ENCODE peak calls at places on chromosome 16, in ten cellular contexts. One of them, this sample, is unnamed. For H3K36me3, the result is how much of the 10 kb centered on the place peaks cover.

GRCh38 chr16:76389126-76389525 is 111.9 kb downstream of the CNTNAP4 start:
- DNase-seq in PC-9: no peak
- DNase-seq in A673: no peak
- DNase-seq in neural progenitor cell: no peak
- DNase-seq in transverse colon: no peak
- DNase-seq in brain microvascular endothelial cell: no peak
- DNase-seq in heart left ventricle: no peak
- DNase-seq in osteoblast: no peak
- DNase-seq in thoracic aorta: no peak
- DNase-seq in tibial artery: no peak
- DNase-seq in this sample: no peak

GRCh38 chr16:2150418-2151187 is 2.2 kb downstream of the RAB26 start:
- DNase-seq in PC-9: peak
- DNase-seq in A673: peak
- DNase-seq in neural progenitor cell: peak
- DNase-seq in transverse colon: peak
- DNase-seq in brain microvascular endothelial cell: no peak
- DNase-seq in heart left ventricle: no peak
- DNase-seq in osteoblast: peak
- DNase-seq in thoracic aorta: no peak
- DNase-seq in tibial artery: no peak
- DNase-seq in this sample: peak

GRCh38 chr16:27198451-27199234 is 4.7 kb upstream of the KDM8 start:
- DNase-seq in PC-9: no peak
- DNase-seq in A673: peak
- DNase-seq in neural progenitor cell: peak
- DNase-seq in transverse colon: no peak
- DNase-seq in brain microvascular endothelial cell: no peak
- DNase-seq in heart left ventricle: no peak
- DNase-seq in osteoblast: no peak
- DNase-seq in thoracic aorta: no peak
- DNase-seq in tibial artery: no peak
- DNase-seq in this sample: no peak

GRCh38 chr16:20216818-20217217 is 110.5 kb downstream of the GP2 start:
- DNase-seq in PC-9: no peak
- DNase-seq in A673: no peak
- DNase-seq in neural progenitor cell: peak
- DNase-seq in transverse colon: no peak
- DNase-seq in brain microvascular endothelial cell: no peak
- DNase-seq in heart left ventricle: no peak
- DNase-seq in osteoblast: no peak
- DNase-seq in thoracic aorta: no peak
- DNase-seq in tibial artery: no peak
- DNase-seq in this sample: no peak

GRCh38 chr16:72766506-72766905 is 281.4 kb downstream of the ZFHX3 start:
- DNase-seq in PC-9: no peak
- DNase-seq in A673: no peak
- DNase-seq in neural progenitor cell: peak
- DNase-seq in transverse colon: no peak
- DNase-seq in brain microvascular endothelial cell: no peak
- DNase-seq in heart left ventricle: no peak
- DNase-seq in osteoblast: no peak
- DNase-seq in thoracic aorta: no peak
- DNase-seq in tibial artery: no peak
- DNase-seq in this sample: no peak

GRCh38 chr16:70768205-70768580 is 32.8 kb downstream of the VAC14 start:
- DNase-seq in PC-9: no peak
- DNase-seq in A673: no peak
- DNase-seq in neural progenitor cell: no peak
- DNase-seq in transverse colon: no peak
- DNase-seq in brain microvascular endothelial cell: no peak
- DNase-seq in heart left ventricle: no peak
- DNase-seq in osteoblast: no peak
- DNase-seq in thoracic aorta: no peak
- DNase-seq in tibial artery: no peak
- DNase-seq in this sample: no peak

GRCh38 chr16:68236804-68237242 is 896 bp upstream of the ESRP2 start:
- DNase-seq in PC-9: no peak
- DNase-seq in A673: no peak
- DNase-seq in neural progenitor cell: peak
- DNase-seq in transverse colon: peak
- DNase-seq in brain microvascular endothelial cell: no peak
- DNase-seq in heart left ventricle: peak
- DNase-seq in osteoblast: no peak
- DNase-seq in thoracic aorta: no peak
- DNase-seq in tibial artery: no peak
- DNase-seq in this sample: peak

GRCh38 chr16:11742041-11742535 is 569 bp downstream of the TXNDC11 start:
- DNase-seq in PC-9: no peak
- DNase-seq in A673: peak
- DNase-seq in neural progenitor cell: no peak
- DNase-seq in transverse colon: peak
- DNase-seq in brain microvascular endothelial cell: no peak
- DNase-seq in heart left ventricle: peak
- DNase-seq in osteoblast: no peak
- DNase-seq in thoracic aorta: no peak
- DNase-seq in tibial artery: peak
- DNase-seq in this sample: peak

GRCh38 chr16:81873843-81874752 is 95.0 kb downstream of the PLCG2 start:
- DNase-seq in PC-9: no peak
- DNase-seq in A673: peak
- DNase-seq in neural progenitor cell: peak
- DNase-seq in transverse colon: peak
- DNase-seq in brain microvascular endothelial cell: peak
- DNase-seq in heart left ventricle: peak
- DNase-seq in osteoblast: no peak
- DNase-seq in thoracic aorta: no peak
- DNase-seq in tibial artery: no peak
- DNase-seq in this sample: peak

DNA sequence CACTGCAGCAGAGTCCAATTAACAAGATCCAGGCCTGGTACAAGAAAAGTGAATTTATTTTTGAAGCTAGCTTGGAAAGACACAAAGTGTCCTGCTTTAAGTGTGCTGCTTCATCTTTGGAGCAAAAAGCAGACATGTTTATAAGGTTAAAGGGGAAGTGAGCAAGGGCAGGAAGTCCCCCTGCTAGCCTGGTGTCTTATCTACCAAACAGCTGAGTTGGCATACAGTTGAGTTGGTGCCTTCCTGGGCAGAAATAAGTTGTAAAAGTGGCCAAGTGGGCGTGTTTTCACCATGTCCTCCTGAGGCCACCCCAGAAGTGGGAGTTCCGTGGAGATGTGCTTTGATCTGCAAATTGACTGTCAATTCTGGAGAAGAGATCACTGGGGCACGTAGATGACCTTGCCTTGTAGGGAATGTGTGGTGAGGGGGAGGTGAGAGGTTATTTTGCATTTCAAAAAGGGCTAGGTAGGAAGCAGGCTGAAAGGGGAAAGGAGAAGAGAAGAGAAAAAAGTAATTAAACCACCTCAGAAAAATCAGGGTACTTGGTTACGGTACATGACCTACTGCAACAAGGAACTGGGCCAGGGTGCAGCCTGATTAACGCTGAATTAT is 38.3 kb upstream of the HSBP1 start:
- DNase-seq in PC-9: no peak
- DNase-seq in A673: no peak
- DNase-seq in neural progenitor cell: no peak
- DNase-seq in transverse colon: no peak
- DNase-seq in brain microvascular endothelial cell: no peak
- DNase-seq in heart left ventricle: no peak
- DNase-seq in osteoblast: no peak
- DNase-seq in thoracic aorta: no peak
- DNase-seq in tibial artery: no peak
- DNase-seq in this sample: peak
- H3K4me3 ChIP-seq in PC-9: no peak
- H3K4me3 ChIP-seq in A673: no peak
- H3K4me3 ChIP-seq in neural progenitor cell: no peak
- H3K4me3 ChIP-seq in transverse colon: no peak
- H3K4me3 ChIP-seq in brain microvascular endothelial cell: no peak
- H3K4me3 ChIP-seq in heart left ventricle: no peak
- H3K4me3 ChIP-seq in osteoblast: no peak
- H3K4me3 ChIP-seq in thoracic aorta: no peak
- H3K4me3 ChIP-seq in tibial artery: no peak
- H3K4me3 ChIP-seq in this sample: no peak

DNA sequence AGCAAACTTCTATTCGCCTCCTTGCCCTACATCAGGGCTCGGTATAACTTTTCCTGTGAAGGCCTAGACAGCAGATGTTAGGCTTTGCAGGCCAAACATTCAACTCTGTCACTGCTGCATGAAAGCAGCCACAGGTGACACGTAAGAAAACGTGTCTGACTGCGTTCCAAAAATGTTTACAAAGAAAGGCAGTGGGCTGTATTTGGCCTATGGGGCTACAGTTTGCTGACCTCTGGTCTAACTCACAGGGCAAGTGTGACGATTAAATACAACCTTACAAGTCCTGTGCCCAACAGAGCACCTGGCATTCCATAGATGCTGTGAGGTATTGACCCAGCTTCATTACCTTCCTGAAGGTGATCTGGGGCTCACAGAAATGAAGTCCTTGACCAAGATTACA is 79.4 kb downstream of the USP31 start:
- DNase-seq in PC-9: no peak
- DNase-seq in A673: no peak
- DNase-seq in neural progenitor cell: no peak
- DNase-seq in transverse colon: no peak
- DNase-seq in brain microvascular endothelial cell: no peak
- DNase-seq in heart left ventricle: no peak
- DNase-seq in osteoblast: no peak
- DNase-seq in thoracic aorta: no peak
- DNase-seq in tibial artery: no peak
- DNase-seq in this sample: no peak
- H3K36me3 ChIP-seq in PC-9: under half
- H3K36me3 ChIP-seq in A673: half or more
- H3K36me3 ChIP-seq in neural progenitor cell: under half
- H3K36me3 ChIP-seq in transverse colon: under half
- H3K36me3 ChIP-seq in brain microvascular endothelial cell: under half
- H3K36me3 ChIP-seq in heart left ventricle: under half
- H3K36me3 ChIP-seq in osteoblast: under half
- H3K36me3 ChIP-seq in thoracic aorta: under half
- H3K36me3 ChIP-seq in tibial artery: under half
- H3K36me3 ChIP-seq in this sample: under half

GRCh38 chr16:79595261-79595660 is 5.3 kb downstream of the MAF start:
- DNase-seq in PC-9: no peak
- DNase-seq in A673: no peak
- DNase-seq in neural progenitor cell: no peak
- DNase-seq in transverse colon: no peak
- DNase-seq in brain microvascular endothelial cell: no peak
- DNase-seq in heart left ventricle: no peak
- DNase-seq in osteoblast: no peak
- DNase-seq in thoracic aorta: no peak
- DNase-seq in tibial artery: no peak
- DNase-seq in this sample: no peak
- H3K4me3 ChIP-seq in PC-9: no peak
- H3K4me3 ChIP-seq in A673: no peak
- H3K4me3 ChIP-seq in neural progenitor cell: peak
- H3K4me3 ChIP-seq in transverse colon: peak
- H3K4me3 ChIP-seq in brain microvascular endothelial cell: no peak
- H3K4me3 ChIP-seq in heart left ventricle: peak
- H3K4me3 ChIP-seq in osteoblast: no peak
- H3K4me3 ChIP-seq in thoracic aorta: peak
- H3K4me3 ChIP-seq in tibial artery: peak
- H3K4me3 ChIP-seq in this sample: no peak

GRCh38 chr16:89584768-89585549 is 9.4 kb downstream of the CPNE7 start:
- DNase-seq in PC-9: no peak
- DNase-seq in A673: no peak
- DNase-seq in neural progenitor cell: no peak
- DNase-seq in transverse colon: no peak
- DNase-seq in brain microvascular endothelial cell: no peak
- DNase-seq in heart left ventricle: no peak
- DNase-seq in osteoblast: no peak
- DNase-seq in thoracic aorta: no peak
- DNase-seq in tibial artery: no peak
- DNase-seq in this sample: peak

GRCh38 chr16:89583197-89583894 is 7.8 kb downstream of the CPNE7 start:
- DNase-seq in PC-9: no peak
- DNase-seq in A673: no peak
- DNase-seq in neural progenitor cell: no peak
- DNase-seq in transverse colon: no peak
- DNase-seq in brain microvascular endothelial cell: no peak
- DNase-seq in heart left ventricle: no peak
- DNase-seq in osteoblast: no peak
- DNase-seq in thoracic aorta: no peak
- DNase-seq in tibial artery: no peak
- DNase-seq in this sample: peak

GRCh38 chr16:89582614-89583196 is 7.1 kb downstream of the CPNE7 start:
- DNase-seq in PC-9: no peak
- DNase-seq in A673: no peak
- DNase-seq in neural progenitor cell: no peak
- DNase-seq in transverse colon: no peak
- DNase-seq in brain microvascular endothelial cell: no peak
- DNase-seq in heart left ventricle: no peak
- DNase-seq in osteoblast: no peak
- DNase-seq in thoracic aorta: no peak
- DNase-seq in tibial artery: no peak
- DNase-seq in this sample: no peak

GRCh38 chr16:89581861-89582563 is 6.5 kb downstream of the CPNE7 start:
- DNase-seq in PC-9: peak
- DNase-seq in A673: no peak
- DNase-seq in neural progenitor cell: no peak
- DNase-seq in transverse colon: peak
- DNase-seq in brain microvascular endothelial cell: no peak
- DNase-seq in heart left ventricle: no peak
- DNase-seq in osteoblast: peak
- DNase-seq in thoracic aorta: no peak
- DNase-seq in tibial artery: no peak
- DNase-seq in this sample: no peak

DNA sequence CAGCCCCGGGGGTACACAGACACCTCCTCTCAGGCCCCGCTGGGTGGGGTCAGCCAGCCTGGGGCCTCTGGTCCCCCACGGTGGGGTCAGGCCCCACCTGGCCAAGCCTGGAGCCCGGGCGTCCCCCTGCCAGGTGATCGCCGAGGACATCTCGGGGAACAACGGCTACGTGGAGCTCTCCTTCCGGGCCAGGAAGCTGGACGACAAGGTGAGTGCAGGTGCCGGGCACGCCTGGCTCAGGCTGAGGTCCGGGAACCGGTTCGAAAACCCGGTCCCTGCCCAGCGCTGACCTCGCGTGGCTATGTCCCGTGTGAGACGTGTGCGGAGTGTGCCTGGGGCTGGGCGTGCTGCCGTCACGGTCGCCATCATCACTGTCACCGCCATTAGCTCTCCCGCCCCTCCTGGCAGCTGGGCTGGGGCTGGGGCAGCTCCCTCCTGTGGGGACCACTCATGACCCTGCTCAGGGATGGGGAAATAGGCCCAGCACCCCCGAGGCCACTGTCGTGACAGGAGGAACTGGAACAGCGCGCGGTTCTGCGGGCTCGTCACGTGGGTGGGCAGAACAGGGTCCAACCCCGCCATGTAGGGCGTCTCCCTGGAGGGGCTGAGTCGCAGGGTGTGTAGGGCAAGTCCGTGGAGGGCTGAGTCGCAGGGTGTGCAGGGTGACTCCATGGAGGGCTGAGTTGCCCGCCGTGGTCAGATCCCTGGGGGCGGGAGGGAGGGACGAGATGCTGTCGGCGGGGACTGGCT is 8.5 kb downstream of the CPNE7 start:
- DNase-seq in PC-9: no peak
- DNase-seq in A673: no peak
- DNase-seq in neural progenitor cell: no peak
- DNase-seq in transverse colon: no peak
- DNase-seq in brain microvascular endothelial cell: no peak
- DNase-seq in heart left ventricle: no peak
- DNase-seq in osteoblast: no peak
- DNase-seq in thoracic aorta: no peak
- DNase-seq in tibial artery: no peak
- DNase-seq in this sample: no peak
- H3K36me3 ChIP-seq in PC-9: under half
- H3K36me3 ChIP-seq in A673: half or more
- H3K36me3 ChIP-seq in neural progenitor cell: under half
- H3K36me3 ChIP-seq in transverse colon: under half
- H3K36me3 ChIP-seq in brain microvascular endothelial cell: under half
- H3K36me3 ChIP-seq in heart left ventricle: under half
- H3K36me3 ChIP-seq in osteoblast: under half
- H3K36me3 ChIP-seq in thoracic aorta: under half
- H3K36me3 ChIP-seq in tibial artery: under half
- H3K36me3 ChIP-seq in this sample: under half

This sample was measured in H7.